ENCODE peak calls at places on chromosomes 16 and 17, in four cellular contexts. W is H9, P is neuronal stem cell, L is mesendoderm. E is an unnamed sample.

GRCh38 chr17:65154770-65155589 is 17.8 kb downstream of the RGS9 start:
- DNase-seq in P (no peak), L (no peak), W (no peak), E (peak)

GRCh38 chr17:21418446-21419298 is 42.5 kb downstream of the KCNJ12 start:
- DNase-seq in P (no peak), W (no peak), L (no peak), E (no peak)

GRCh38 chr16:86988920-86989715 is 328.1 kb downstream of the C16orf95 start:
- DNase-seq in W (no peak), P (no peak), L (no peak), E (no peak)

GRCh38 chr16:89873822-89874689 is 664 bp downstream of the TCF25 start:
- DNase-seq in P (peak), W (peak), L (peak), E (peak)

GRCh38 chr17:10713336-10713735 is 15.9 kb downstream of the ADPRM start:
- DNase-seq in W (no peak), P (no peak), L (no peak), E (peak)

GRCh38 chr16:17416461-17417221 is 54.1 kb downstream of the XYLT1 start:
- DNase-seq in P (no peak), W (peak), L (peak), E (peak)

GRCh38 chr17:62724398-62725146 is 83.5 kb downstream of the MARCHF10 start:
- DNase-seq in W (peak), L (no peak), P (no peak), E (peak)

GRCh38 chr16:59179446-59180082 is 445.4 kb upstream of the GOT2 start:
- DNase-seq in L (no peak), P (no peak), W (no peak), E (no peak)

GRCh38 chr17:39635614-39636176 is 1.2 kb upstream of the STARD3 start:
- DNase-seq in P (no peak), W (no peak), L (peak), E (no peak)

GRCh38 chr17:50027639-50028206 is 28.2 kb upstream of the ITGA3 start:
- DNase-seq in W (peak), L (peak), P (no peak), E (peak)

GRCh38 chr17:4365103-4365627 is 1.3 kb downstream of the UBE2G1 start:
- DNase-seq in L (peak), W (peak), P (peak), E (peak)

GRCh38 chr16:17423195-17423594 is 47.6 kb downstream of the XYLT1 start:
- DNase-seq in P (peak), W (peak), L (peak), E (no peak)

GRCh38 chr16:27363246-27363632 is 38.7 kb upstream of the IL21R start:
- DNase-seq in L (no peak), P (no peak), W (no peak), E (no peak)

GRCh38 chr17:28792877-28793666 is 49.3 kb downstream of the TRAF4 start:
- DNase-seq in P (no peak), W (no peak), L (peak), E (peak)

GRCh38 chr17:45394913-45395568 is 37.6 kb downstream of the ARHGAP27 start:
- DNase-seq in L (peak), W (peak), P (peak), E (peak)

GRCh38 chr17:4833941-4834501 is 881 bp downstream of the MINK1 start:
- DNase-seq in L (peak), P (no peak), W (no peak), E (peak)

GRCh38 chr16:87527055-87527724 is 34.4 kb upstream of the ZCCHC14 start:
- DNase-seq in L (peak), P (no peak), W (no peak), E (no peak)

GRCh38 chr16:15966420-15967222 is 17.2 kb downstream of the ABCC1 start:
- DNase-seq in P (no peak), L (peak), W (no peak), E (peak)

GRCh38 chr16:67216612-67217490 is 10.1 kb upstream of the TMEM208 start:
- DNase-seq in P (no peak), W (no peak), L (no peak), E (no peak)

GRCh38 chr17:19737305-19738072 is 10.6 kb downstream of the ALDH3A1 start:
- DNase-seq in W (no peak), P (no peak), L (no peak), E (no peak)

GRCh38 chr17:65479282-65479681 is 82.2 kb downstream of the AXIN2 start:
- DNase-seq in L (no peak), W (no peak), P (no peak), E (no peak)

GRCh38 chr16:5603836-5604235 is 506.2 kb upstream of the EEF2KMT start:
- DNase-seq in W (no peak), L (peak), P (no peak), E (no peak)

GRCh38 chr17:66915204-66915611 is 49.3 kb upstream of the CACNG4 start:
- DNase-seq in P (no peak), L (no peak), W (peak), E (no peak)

GRCh38 chr16:10906914-10907756 is 30.1 kb downstream of the CIITA start:
- DNase-seq in P (no peak), W (no peak), L (no peak), E (no peak)

GRCh38 chr17:27319536-27320221 is 25.8 kb downstream of the WSB1 start:
- DNase-seq in L (peak), P (no peak), W (peak), E (peak)

GRCh38 chr16:12542818-12543699 is 260.6 kb downstream of the CPPED1 start:
- DNase-seq in P (no peak), W (no peak), L (no peak), E (no peak)

GRCh38 chr16:57147381-57148191 is 38.3 kb downstream of the PSME3IP1 start:
- DNase-seq in W (peak), P (no peak), L (no peak), E (peak)

GRCh38 chr17:4188076-4188475 is 45.1 kb downstream of the CYB5D2 start:
- DNase-seq in W (no peak), L (no peak), P (no peak), E (no peak)

GRCh38 chr16:83928341-83929055 is 24.5 kb upstream of the OSGIN1 start:
- DNase-seq in W (no peak), P (no peak), L (peak), E (peak)

GRCh38 chr16:2799205-2799851 is 1.1 kb downstream of the PRSS41 start:
- DNase-seq in L (no peak), W (no peak), P (no peak), E (no peak)

GRCh38 chr16:9503251-9503986 is 412.0 kb downstream of the HAPSTR1 start:
- DNase-seq in W (no peak), L (peak), P (no peak), E (no peak)

GRCh38 chr17:50055055-50055425 is 870 bp upstream of the ITGA3 start:
- DNase-seq in P (no peak), L (peak), W (peak), E (no peak)

GRCh38 chr17:39132192-39132600 is 19.2 kb downstream of the PLXDC1 start:
- DNase-seq in W (no peak), L (peak), P (no peak), E (peak)

GRCh38 chr17:43669971-43670644 is 8.4 kb upstream of the MEOX1 start:
- DNase-seq in W (peak), P (no peak), L (peak), E (peak)

GRCh38 chr17:3534881-3535252 is 22.7 kb downstream of the TRPV3 start:
- DNase-seq in W (peak), P (no peak), L (peak), E (peak)

GRCh38 chr17:11240041-11240801 is 792 bp upstream of the SHISA6 start:
- DNase-seq in W (peak), L (peak), P (peak), E (no peak)

GRCh38 chr17:63685021-63685420 is 14.9 kb downstream of the LIMD2 start:
- DNase-seq in L (no peak), P (no peak), W (no peak), E (no peak)

GRCh38 chr16:88634994-88635670 is 3.2 kb upstream of the IL17C start:
- DNase-seq in W (no peak), L (peak), P (no peak), E (peak)

GRCh38 chr17:31319253-31319661 is 2.2 kb downstream of the EVI2A start:
- DNase-seq in P (no peak), L (no peak), W (no peak), E (no peak)

DNA sequence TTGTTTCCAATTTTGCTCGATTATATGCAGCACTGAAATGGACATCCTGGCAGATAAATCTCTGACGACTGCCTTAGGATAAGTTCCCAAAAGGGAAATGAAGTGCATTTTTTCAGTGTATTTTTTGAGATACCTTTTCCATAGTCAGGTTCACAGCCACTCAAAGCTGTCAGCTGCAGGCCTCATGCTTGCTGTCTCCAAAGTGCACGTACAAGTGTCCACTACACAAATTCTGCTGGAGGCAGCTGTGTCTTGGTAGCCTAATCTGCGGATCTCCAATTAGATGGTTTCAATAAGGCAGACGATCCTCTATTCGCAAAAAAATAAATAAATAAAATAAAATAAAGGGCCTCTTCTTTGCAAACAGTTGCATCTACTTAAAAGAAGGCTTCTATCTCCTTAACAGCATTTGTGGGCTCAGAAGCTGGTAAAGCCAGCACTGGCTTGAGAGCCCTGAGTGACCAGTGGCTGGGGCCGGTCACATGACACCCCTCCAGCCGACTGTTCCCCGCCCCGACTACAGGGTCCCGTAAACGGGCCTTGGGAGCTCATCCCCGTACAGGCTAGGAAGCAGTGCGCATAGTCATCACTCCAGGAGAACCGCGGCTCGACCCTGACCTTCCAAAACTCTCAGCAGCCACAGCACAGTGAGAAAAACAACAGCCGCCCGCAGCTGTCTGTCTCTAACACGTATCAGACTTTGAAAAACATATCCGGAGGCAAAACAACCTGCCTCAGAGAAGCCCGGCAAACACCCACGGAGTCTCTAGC is 18.8 kb downstream of the RPH3AL start:
- DNase-seq in W (peak), P (no peak), L (peak), E (peak)
- H2BK15ac ChIP-seq in W (no peak), P (peak), L (no peak), E (no peak)

GRCh38 chr17:72972263-72972951 is 120.1 kb downstream of the SLC39A11 start:
- DNase-seq in P (no peak), L (no peak), W (no peak), E (no peak)
- H3K4me2 ChIP-seq in P (no peak), L (no peak), W (no peak), E (no peak)

GRCh38 chr17:82051776-82052637 is at the start of the genes GPS1 and RFNG:
- DNase-seq in L (peak), P (no peak), W (peak), E (peak)
- H2BK15ac ChIP-seq in L (no peak), P (peak), W (no peak), E (no peak)

GRCh38 chr17:9512323-9513168 is 63.1 kb downstream of the STX8 start:
- DNase-seq in W (no peak), L (peak), P (no peak), E (peak)
- H3K4me2 ChIP-seq in W (no peak), L (no peak), P (no peak), E (no peak)

DNA sequence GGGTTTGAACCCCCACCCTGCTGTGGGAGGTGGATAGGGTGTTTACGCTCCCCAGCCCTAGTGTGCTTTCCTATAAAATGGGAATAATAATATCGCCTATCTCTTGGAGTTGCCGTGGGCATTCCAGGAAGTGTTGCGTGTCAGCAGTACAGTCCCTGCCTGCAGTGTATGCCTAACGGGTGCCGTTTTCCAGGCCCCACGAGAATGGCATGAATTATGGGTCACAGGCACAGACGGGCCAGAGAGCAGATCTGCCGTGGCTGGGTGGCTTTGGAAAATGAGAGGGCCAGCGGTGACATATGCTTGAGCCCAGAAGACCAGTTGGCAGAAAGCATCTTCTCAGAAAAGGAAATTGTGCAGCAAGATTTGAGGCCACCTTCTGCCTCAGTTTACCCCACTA is 116.2 kb upstream of the CIBAR2 start:
- DNase-seq in L (no peak), W (no peak), P (no peak), E (no peak)
- H2BK15ac ChIP-seq in L (no peak), W (no peak), P (peak), E (peak)

DNA sequence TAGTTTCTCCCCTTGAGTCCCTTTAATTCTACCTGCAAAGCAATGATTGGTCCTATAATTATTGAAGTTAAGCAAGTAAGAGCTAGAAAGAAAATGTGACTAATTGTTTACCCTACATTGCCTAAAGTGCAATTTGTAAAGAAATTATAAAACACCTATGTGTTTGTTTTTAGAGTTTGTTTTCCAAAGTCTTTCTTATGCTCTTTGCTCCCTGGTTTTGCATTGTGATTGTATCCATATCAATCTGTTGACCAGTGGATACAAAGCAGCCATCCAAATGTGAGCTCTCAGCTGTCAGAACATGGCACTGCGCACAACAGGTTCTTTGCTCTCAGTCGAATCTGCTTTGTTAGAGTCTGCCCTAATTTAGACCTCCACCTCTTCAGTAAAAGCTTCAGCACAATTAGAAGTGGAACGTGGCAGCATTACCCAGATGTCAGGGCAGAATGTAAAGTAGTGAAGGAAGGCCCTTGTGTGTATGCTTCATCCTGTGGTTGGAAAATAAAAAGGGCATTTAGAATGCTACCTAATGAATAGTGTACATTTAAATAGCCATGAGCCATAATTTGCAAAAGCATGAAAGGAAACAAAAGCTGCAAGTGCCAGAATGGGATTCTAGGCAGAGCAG is 70.5 kb downstream of the AATF start:
- DNase-seq in P (peak), L (no peak), W (no peak), E (no peak)
- H3K4me2 ChIP-seq in P (no peak), L (no peak), W (no peak), E (no peak)

DNA sequence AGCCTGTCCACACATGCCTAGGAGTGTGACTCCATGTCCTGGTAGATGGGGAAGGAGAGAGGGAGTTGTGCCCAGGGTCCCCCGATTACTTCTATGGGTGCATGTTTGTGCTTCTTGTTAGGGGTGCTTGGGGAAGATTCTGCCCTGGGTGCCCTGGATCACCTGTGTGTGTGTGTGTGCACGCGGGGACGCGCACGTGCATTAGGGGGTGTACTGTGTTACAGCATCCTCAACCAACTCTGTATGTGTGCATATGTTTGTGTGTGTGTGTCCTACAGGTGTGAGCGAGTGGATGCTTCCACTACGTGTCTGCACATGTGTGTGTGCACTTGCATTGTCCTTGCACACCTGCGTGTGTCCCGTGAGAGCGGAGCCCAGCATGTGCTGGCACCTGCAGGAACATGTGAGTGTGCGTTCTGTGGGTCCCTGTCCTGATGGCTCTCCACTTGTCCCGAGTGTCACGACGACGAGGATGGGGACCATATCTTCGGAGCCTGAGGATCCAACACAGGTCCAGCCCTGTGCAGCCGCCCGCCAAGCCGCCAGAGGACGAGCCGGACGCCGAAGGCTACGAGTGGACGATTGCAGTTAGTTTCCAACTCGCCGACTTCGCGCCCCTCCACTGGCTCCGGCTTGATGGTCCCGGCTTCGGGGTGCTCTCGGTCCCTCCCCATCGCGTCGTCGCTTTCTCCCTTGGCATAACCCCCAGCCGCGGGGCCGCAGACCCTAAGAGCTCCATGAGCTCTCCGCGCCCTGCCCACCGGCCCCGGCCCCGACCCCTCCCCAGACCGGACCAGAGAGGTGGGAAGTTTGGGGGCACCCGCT is 6.0 kb upstream of the TBC1D3B start:
- DNase-seq in P (no peak), W (peak), L (no peak), E (no peak)
- H2BK15ac ChIP-seq in P (peak), W (no peak), L (no peak), E (no peak)

DNA sequence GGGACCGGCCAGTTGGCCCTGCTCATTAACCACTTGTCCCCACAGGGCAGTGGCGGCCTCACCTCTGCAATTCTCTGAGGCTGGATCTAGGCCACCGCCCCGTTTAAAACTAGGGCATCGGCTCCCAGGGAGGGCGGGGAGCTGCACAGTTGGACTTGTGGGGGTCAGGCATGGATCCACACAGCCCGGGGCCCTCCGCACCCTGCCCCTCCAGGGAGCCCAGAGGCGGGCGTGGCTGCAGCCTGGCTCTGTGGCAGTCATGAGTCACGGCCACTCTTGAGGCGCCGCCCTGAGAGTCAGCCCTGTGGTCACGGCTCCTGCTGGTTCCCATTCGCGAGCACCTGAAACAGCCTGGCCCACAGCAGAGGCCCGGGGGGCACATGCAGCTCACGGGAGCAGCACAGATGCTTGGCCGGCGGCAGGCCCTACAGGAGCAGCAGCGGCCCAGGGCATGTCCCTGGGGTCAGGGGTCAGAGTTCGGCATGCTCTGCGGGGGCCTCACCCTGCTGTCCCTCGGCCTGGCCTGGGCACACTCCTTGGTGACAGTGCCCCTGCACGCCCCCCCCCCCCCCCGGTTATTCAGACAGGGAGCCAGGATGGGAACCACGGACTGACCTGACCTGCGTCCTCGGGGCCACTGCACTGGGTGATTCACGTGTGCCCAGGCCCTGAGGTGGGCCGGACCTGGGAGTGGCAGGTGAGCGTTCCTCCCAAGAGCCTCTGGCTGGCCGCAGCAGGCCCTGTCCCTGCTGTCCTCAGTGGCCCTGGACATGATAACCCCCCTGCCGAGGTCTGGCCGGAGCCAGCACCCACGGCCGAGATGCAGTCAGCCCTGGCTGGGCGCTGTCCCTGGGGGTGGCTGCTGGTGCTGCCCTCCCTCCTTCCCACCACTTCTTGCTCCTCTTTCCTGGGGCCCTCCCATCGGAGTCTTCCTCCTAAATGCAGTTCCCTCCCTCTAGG is 8.2 kb downstream of the CAPN15 start:
- DNase-seq in W (no peak), L (no peak), P (no peak), E (peak)
- H3K4me2 ChIP-seq in W (no peak), L (no peak), P (no peak), E (no peak)

DNA sequence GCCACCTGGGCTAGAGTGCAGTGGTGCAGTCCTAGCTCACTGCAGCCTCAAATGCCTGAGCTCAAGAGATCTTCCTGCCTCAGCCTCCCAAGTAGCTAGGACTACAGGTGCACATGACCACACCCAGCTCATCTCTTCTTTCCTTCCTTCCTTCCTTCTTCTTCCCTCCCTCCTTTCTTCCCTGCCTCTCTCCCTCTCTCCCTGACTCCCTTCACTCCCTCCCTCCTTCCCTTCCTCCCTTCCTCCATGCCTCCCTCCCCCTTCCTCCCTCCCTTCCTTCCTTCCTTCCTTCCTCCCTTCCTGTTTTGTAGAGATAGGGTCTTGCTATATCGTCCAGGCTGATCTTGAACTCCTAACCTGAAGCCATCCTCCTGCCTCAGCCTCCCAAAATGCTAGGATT is 23.5 kb upstream of the USP36 start:
- DNase-seq in W (no peak), L (no peak), P (no peak), E (no peak)
- H2BK15ac ChIP-seq in W (no peak), L (no peak), P (no peak), E (no peak)

GRCh38 chr17:72462814-72463213 is 342.0 kb downstream of the SOX9 start:
- DNase-seq in L (no peak), W (no peak), P (no peak), E (no peak)
- H3K4me2 ChIP-seq in L (no peak), W (no peak), P (no peak), E (no peak)